ENCODE peak calls at places on chromosome X, in five cellular contexts. X is H9, W is IMR-90, O is mesenchymal stem cell, D is mesendoderm. A is an unnamed sample.

GRCh38 chrX:19756577-19757131 is 130.7 kb downstream of the SH3KBP1 start:
- DNase-seq in X (no peak), W (no peak), O (no peak), D (no peak), A (no peak)

GRCh38 chrX:46461653-46462191 is 83.5 kb downstream of the ZNF674 start:
- DNase-seq in X (no peak), W (no peak), O (no peak), D (no peak), A (no peak)

GRCh38 chrX:46811101-46811500 is 25.7 kb upstream of the RP2 start:
- DNase-seq in X (no peak), W (no peak), O (no peak), D (no peak), A (no peak)

GRCh38 chrX:53072418-53073114 is 9.6 kb upstream of the TSPYL2 start:
- DNase-seq in X (no peak), W (no peak), O (no peak), D (no peak), A (no peak)

GRCh38 chrX:103608305-103608963 is 671 bp downstream of the TCEAL3 start:
- DNase-seq in X (peak; percentile 37), W (no peak), O (peak; percentile 28), D (no peak), A (no peak)

GRCh38 chrX:46327229-46328081 is 217.8 kb downstream of the ZNF674 start:
- DNase-seq in X (peak; percentile 93), W (no peak), O (peak; percentile 1), D (peak; percentile 96), A (peak; percentile 76)

GRCh38 chrX:57573754-57574153 is 18.1 kb upstream of the ZXDB start:
- DNase-seq in X (no peak), W (peak; percentile 17), O (peak; percentile 15), D (peak; percentile 43), A (peak; percentile 2)

GRCh38 chrX:23554304-23554703 is 113.0 kb upstream of the PRDX4 start:
- DNase-seq in X (no peak), W (peak; percentile 50), O (peak; percentile 38), D (peak; percentile 36), A (peak; percentile 11)

GRCh38 chrX:45505214-45505613 is 304.5 kb upstream of the DIPK2B start:
- DNase-seq in X (no peak), W (peak; percentile 75), O (peak; percentile 74), D (no peak), A (no peak)

GRCh38 chrX:28997716-28998115 is 410.5 kb downstream of the IL1RAPL1 start:
- DNase-seq in X (no peak), W (peak; percentile 88), O (peak; percentile 54), D (no peak), A (no peak)

GRCh38 chrX:23959781-23960180 is 52.0 kb downstream of the CXorf58 start:
- DNase-seq in X (no peak), W (no peak), O (no peak), D (no peak), A (no peak)

GRCh38 chrX:46758163-46758955 is 559 bp downstream of the SLC9A7 start:
- DNase-seq in X (peak; percentile 35), W (peak; percentile 10), O (peak; percentile 11), D (no peak), A (peak; percentile 0)

GRCh38 chrX:129934952-129935351 is 29.0 kb downstream of the UTP14A start:
- DNase-seq in X (no peak), W (no peak), O (no peak), D (no peak), A (no peak)

GRCh38 chrX:93874554-93874953 is 200.5 kb downstream of the FAM133A start:
- DNase-seq in X (peak; percentile 37), W (no peak), O (peak; percentile 0), D (peak; percentile 45), A (peak; percentile 12)

GRCh38 chrX:48911407-48912182 is at the start of gene SLC35A2:
- DNase-seq in X (peak; percentile 86), W (peak; percentile 64), O (peak; percentile 83), D (peak; percentile 93), A (peak; percentile 48)

GRCh38 chrX:37367946-37368345 is 18.8 kb downstream of the PRRG1 start:
- DNase-seq in X (no peak), W (no peak), O (no peak), D (no peak), A (no peak)

GRCh38 chrX:22952011-22952410 is 47.7 kb upstream of the DDX53 start:
- DNase-seq in X (no peak), W (peak; percentile 51), O (peak; percentile 71), D (peak; percentile 53), A (no peak)

GRCh38 chrX:128739539-128739938 is 687.3 kb upstream of the ACTRT1 start:
- DNase-seq in X (no peak), W (no peak), O (no peak), D (no peak), A (no peak)

GRCh38 chrX:13721819-13722527 is 12.4 kb downstream of the TRAPPC2 start:
- DNase-seq in X (no peak), W (peak; percentile 86), O (peak; percentile 74), D (no peak), A (no peak)

GRCh38 chrX:101736651-101737050 is 77.0 kb upstream of the ARMCX2 start:
- DNase-seq in X (no peak), W (no peak), O (no peak), D (no peak), A (no peak)

GRCh38 chrX:50988649-50989048 is 78.1 kb downstream of the BMP15 start:
- DNase-seq in X (no peak), W (peak; percentile 33), O (peak; percentile 18), D (peak; percentile 28), A (no peak)

GRCh38 chrX:22760513-22761057 is 239.2 kb upstream of the DDX53 start:
- DNase-seq in X (no peak), W (no peak), O (no peak), D (peak; percentile 19), A (no peak)

GRCh38 chrX:100615015-100615414 is 21.6 kb downstream of the TSPAN6 start:
- DNase-seq in X (peak; percentile 40), W (peak; percentile 68), O (peak; percentile 75), D (peak; percentile 76), A (no peak)

DNA sequence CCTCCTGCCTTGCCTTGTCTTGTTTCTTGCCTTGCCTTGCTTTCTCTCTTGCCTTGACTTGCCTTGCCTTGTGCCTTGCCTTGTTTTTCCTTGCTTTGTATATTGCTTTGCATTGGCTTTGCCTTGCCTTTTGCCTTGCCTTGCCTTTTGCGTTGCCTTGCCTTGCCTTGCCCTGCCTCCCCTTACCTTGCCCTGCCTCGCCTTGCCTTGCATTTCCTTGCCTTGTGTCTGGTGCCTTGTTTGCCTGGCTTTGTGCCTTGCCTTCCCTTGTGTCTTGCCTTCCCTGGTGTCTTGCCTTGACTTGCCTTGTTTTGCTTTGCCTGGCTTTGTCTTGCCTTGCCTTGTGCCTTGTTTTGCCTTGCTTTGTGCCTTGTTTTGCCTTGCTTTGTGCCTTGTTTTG is 89.7 kb downstream of the TAB3 start:
- DNase-seq in X (no peak), W (no peak), O (no peak), D (no peak), A (no peak)
- H2BK15ac ChIP-seq in X (no peak overlapping the region), W (no peak overlapping the region), O (no peak overlapping the region), D (no peak overlapping the region), A (no peak overlapping the region)

DNA sequence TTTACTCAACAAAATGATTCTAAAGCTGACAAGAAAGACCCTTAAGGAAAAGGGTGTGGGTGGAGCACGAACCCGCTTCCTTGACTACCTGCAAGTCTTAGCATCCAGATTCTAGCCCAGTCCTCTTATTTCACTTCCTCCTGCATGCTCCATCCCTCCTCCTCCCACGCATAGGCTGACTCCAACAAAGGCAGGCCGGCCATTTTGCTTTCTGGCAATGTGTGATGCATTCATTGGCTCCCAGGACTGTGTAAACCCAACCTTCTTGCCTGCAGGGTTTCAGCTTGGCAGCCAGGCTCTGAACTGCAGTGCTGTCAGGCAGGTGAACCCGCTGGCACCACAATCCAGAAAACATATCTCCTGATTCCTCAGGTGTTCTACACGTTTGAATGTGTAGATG is 39.3 kb downstream of the RTL9 start:
- DNase-seq in X (peak; percentile 36), W (no peak), O (no peak), D (peak; percentile 19), A (no peak)
- H2BK15ac ChIP-seq in X (no peak overlapping the region), W (no peak overlapping the region), O (no peak overlapping the region), D (no peak overlapping the region), A (no peak overlapping the region)

DNA sequence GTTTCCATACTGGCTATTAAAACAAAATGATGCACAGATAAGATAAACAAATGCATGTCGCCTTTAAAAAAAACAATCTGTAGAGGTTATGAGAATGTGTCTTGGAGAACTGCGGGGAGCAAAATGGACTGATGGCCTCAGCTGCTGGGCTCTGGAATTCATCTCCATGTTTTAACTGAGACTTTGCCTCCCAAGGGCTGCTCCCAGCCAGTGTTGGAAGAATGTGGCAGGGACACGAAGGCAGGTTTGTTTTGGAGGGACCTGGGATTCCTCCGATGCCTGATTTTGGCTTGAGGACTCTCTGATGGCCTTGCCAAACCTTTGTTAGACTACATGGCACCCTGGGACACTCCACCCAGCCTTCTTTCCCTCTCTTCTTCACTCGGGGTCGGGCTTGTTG is 83.5 kb upstream of the AP1S2 start:
- DNase-seq in X (no peak), W (no peak), O (no peak), D (no peak), A (no peak)
- H2BK15ac ChIP-seq in X (no peak overlapping the region), W (no peak overlapping the region), O (no peak overlapping the region), D (no peak overlapping the region), A (no peak overlapping the region)

GRCh38 chrX:1534321-1535168 is 2.4 kb downstream of the P2RY8 start:
- DNase-seq in X (peak; percentile 82), W (no peak), O (no peak), D (peak; percentile 16), A (no peak)
- H2BK15ac ChIP-seq in X (no peak overlapping the region), W (no peak overlapping the region), O (no peak overlapping the region), D (no peak overlapping the region), A (no peak overlapping the region)

GRCh38 chrX:1097328-1097727 is 115.1 kb downstream of the CRLF2 start:
- DNase-seq in X (no peak), W (no peak), O (no peak), D (no peak), A (no peak)

GRCh38 chrX:1094934-1095333 is 117.5 kb downstream of the CRLF2 start:
- DNase-seq in X (no peak), W (no peak), O (no peak), D (no peak), A (no peak)

GRCh38 chrX:1099146-1099770 is 113.2 kb downstream of the CRLF2 start:
- DNase-seq in X (no peak), W (no peak), O (no peak), D (no peak), A (no peak)

GRCh38 chrX:1093112-1093511 is 119.3 kb downstream of the CRLF2 start:
- DNase-seq in X (no peak), W (no peak), O (no peak), D (no peak), A (no peak)

DNA sequence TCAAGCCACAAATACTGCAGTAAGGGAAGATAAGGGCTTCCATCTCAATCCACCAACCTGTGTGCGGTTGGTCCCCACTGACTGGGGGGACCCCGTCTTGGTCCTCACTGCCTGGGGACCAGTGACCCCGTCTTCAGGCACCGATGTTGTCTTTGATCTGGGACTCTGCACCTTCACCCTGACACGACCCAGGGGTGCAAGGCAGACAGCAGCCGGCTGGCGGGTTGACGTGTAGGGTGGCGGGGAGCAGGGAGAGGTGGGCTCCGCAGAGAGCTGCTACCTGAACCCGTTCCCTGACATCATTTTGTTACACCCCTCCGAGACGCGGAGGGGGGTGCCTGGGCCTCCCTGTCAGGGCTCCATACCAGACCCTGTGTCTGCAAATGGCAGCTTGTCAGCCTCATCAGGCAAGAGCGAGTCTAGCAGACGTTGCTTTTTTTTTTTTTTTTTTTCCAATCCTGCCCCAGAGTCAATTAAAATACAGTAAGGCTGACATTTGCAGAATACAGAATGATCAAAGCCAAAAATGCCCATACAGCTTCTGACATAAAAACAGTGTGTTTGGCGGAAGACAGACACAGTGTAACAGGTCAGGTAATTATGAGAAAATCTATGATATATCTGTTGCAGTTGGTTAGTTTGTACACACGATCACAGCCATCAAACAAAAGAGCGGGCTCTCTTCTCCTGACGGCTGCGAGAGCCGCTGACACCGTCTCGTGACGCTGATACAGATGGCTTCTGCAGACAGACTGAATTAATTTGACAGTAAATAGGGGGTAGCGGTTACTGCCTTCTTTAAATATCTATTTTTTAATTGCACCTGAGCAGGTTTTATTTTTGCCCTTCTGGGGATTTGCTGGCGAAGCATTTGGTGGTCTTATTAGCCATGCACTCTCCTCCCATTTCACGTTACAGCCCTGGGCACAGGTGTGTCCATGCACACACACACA is 118.6 kb downstream of the CRLF2 start:
- DNase-seq in X (no peak), W (no peak), O (no peak), D (no peak), A (no peak)
- H2BK15ac ChIP-seq in X (no peak overlapping the region), W (no peak overlapping the region), O (no peak overlapping the region), D (no peak overlapping the region), A (no peak overlapping the region)

A was measured in neuronal stem cell.